ENCODE peak calls at places on chromosome 17, in five cellular contexts. J, H, O, B and G are unnamed samples.
A peak's percentile ranks its signal among the peaks of the same experiment; 100 is the strongest.

GRCh38 chr17:11296994-11297393 is 56.0 kb downstream of the SHISA6 start:
- DNase-seq in J (no peak), H (no peak), O (no peak), B (no peak), G (no peak)

GRCh38 chr17:71085238-71086033 is 916.1 kb downstream of the KCNJ2 start:
- DNase-seq in J (no peak), H (no peak), O (no peak), B (no peak), G (no peak)

GRCh38 chr17:48954300-48954755 is 9.7 kb upstream of the SNF8 start:
- DNase-seq in J (no peak), H (peak; percentile 24), O (no peak), B (no peak), G (no peak)

GRCh38 chr17:78706271-78706915 is 75.7 kb downstream of the CYTH1 start:
- DNase-seq in J (no peak), H (no peak), O (no peak), B (no peak), G (no peak)

GRCh38 chr17:57113656-57114055 is 28.6 kb downstream of the AKAP1 start:
- DNase-seq in J (no peak), H (no peak), O (no peak), B (no peak), G (no peak)

GRCh38 chr17:50027639-50028206 is 28.2 kb upstream of the ITGA3 start:
- DNase-seq in J (no peak), H (peak; percentile 70), O (no peak), B (peak; percentile 89), G (no peak)

GRCh38 chr17:78935419-78936323 is 10.5 kb upstream of the TIMP2 start:
- DNase-seq in J (no peak), H (peak; percentile 95), O (no peak), B (no peak), G (no peak)

GRCh38 chr17:61015966-61016365 is 338.3 kb downstream of the BCAS3 start:
- DNase-seq in J (no peak), H (peak; percentile 13), O (no peak), B (no peak), G (no peak)

GRCh38 chr17:57672205-57672632 is 72.9 kb downstream of the CCDC182 start:
- DNase-seq in J (no peak), H (peak; percentile 27), O (no peak), B (peak; percentile 72), G (no peak)

GRCh38 chr17:68435876-68436842 is 21.1 kb downstream of the WIPI1 start:
- DNase-seq in J (peak; percentile 52), H (peak; percentile 72), O (peak; percentile 73), B (peak; percentile 78), G (peak; percentile 3)

GRCh38 chr17:79945591-79946255 is 89.9 kb downstream of the TBC1D16 start:
- DNase-seq in J (no peak), H (no peak), O (no peak), B (no peak), G (no peak)

GRCh38 chr17:69567130-69567529 is 152.6 kb downstream of the MAP2K6 start:
- DNase-seq in J (no peak), H (no peak), O (no peak), B (no peak), G (no peak)

GRCh38 chr17:57343717-57344116 is 87.4 kb downstream of the MSI2 start:
- DNase-seq in J (no peak), H (no peak), O (no peak), B (no peak), G (no peak)

GRCh38 chr17:63626551-63627228 is 4.5 kb downstream of the MAP3K3 start:
- DNase-seq in J (no peak), H (no peak), O (no peak), B (no peak), G (no peak)

GRCh38 chr17:42521036-42521435 is 15.0 kb upstream of the NAGLU start:
- DNase-seq in J (no peak), H (no peak), O (no peak), B (no peak), G (no peak)

GRCh38 chr17:9401434-9401833 is 174.2 kb downstream of the STX8 start:
- DNase-seq in J (no peak), H (no peak), O (no peak), B (no peak), G (no peak)

GRCh38 chr17:44758414-44759095 is at the start of gene ADAM11:
- DNase-seq in J (no peak), H (no peak), O (no peak), B (no peak), G (no peak)